ENCODE peak calls at places on chromosomes 5 and 9, in four cellular contexts. V, D, B and L are unnamed samples.

GRCh38 chr9:80485420-80485819 is 913.7 kb downstream of the TLE4 start:
- DNase-seq in B (no peak), D (no peak), V (no peak), L (no peak)

GRCh38 chr5:132468665-132469379 is 21.8 kb downstream of the IRF1 start:
- DNase-seq in D (no peak), V (no peak), B (no peak), L (no peak)

GRCh38 chr9:97438666-97439065 is 26.8 kb downstream of the TDRD7 start:
- DNase-seq in V (no peak), D (no peak), B (no peak), L (no peak)

GRCh38 chr5:62488531-62488930 is 76.0 kb downstream of the IPO11 start:
- DNase-seq in V (no peak), B (no peak), D (no peak), L (no peak)

GRCh38 chr9:136190237-136190601 is 14.7 kb downstream of the LHX3 start:
- DNase-seq in D (no peak), V (no peak), B (no peak), L (no peak)

GRCh38 chr5:460413-460700 is 17.4 kb downstream of the EXOC3 start:
- DNase-seq in V (no peak), D (no peak), B (no peak), L (no peak)

GRCh38 chr5:164636456-164636855 is 1131.0 kb downstream of the MAT2B start:
- DNase-seq in V (no peak), D (no peak), B (no peak), L (no peak)

GRCh38 chr5:42756630-42757601 is at the start of gene CCDC152:
- DNase-seq in D (peak; percentile 62), B (no peak), V (peak; percentile 21), L (peak; percentile 38)

GRCh38 chr9:77865385-77865784 is 166.2 kb downstream of the GNAQ start:
- DNase-seq in B (peak; percentile 77), D (no peak), V (no peak), L (no peak)

GRCh38 chr9:77817590-77818311 is 169.6 kb upstream of the GNA14 start:
- DNase-seq in B (no peak), V (no peak), D (no peak), L (no peak)

GRCh38 chr5:146624179-146624578 is 108.2 kb upstream of the GPR151 start:
- DNase-seq in D (no peak), B (no peak), V (peak; percentile 11), L (no peak)

GRCh38 chr5:5179079-5179478 is 38.9 kb downstream of the ADAMTS16 start:
- DNase-seq in B (no peak), V (no peak), D (no peak), L (no peak)

GRCh38 chr9:101650096-101650495 is 55.3 kb upstream of the PPP3R2 start:
- DNase-seq in D (no peak), V (no peak), B (no peak), L (no peak)

GRCh38 chr5:38670878-38671277 is 114.4 kb upstream of the LIFR start:
- DNase-seq in V (no peak), D (no peak), B (no peak), L (no peak)

GRCh38 chr9:84615574-84615973 is 54.0 kb upstream of the NTRK2 start:
- DNase-seq in V (no peak), B (no peak), D (no peak), L (no peak)

GRCh38 chr9:136510561-136510960 is 27.7 kb upstream of the SEC16A start:
- DNase-seq in D (no peak), V (no peak), B (no peak), L (no peak)

GRCh38 chr9:120936764-120937122 is 10.1 kb upstream of the TRAF1 start:
- DNase-seq in D (no peak), V (no peak), B (no peak), L (no peak)

GRCh38 chr9:27426717-27427645 is 97.1 kb upstream of the IFNK start:
- DNase-seq in V (no peak), B (no peak), D (no peak), L (no peak)

GRCh38 chr9:34493972-34494535 is 28.7 kb downstream of the ENHO start:
- DNase-seq in D (peak; percentile 27), V (peak; percentile 69), B (no peak), L (no peak)

GRCh38 chr9:135862781-135863180 is 44.6 kb downstream of the CAMSAP1 start:
- DNase-seq in V (no peak), B (no peak), D (no peak), L (no peak)

GRCh38 chr9:83313771-83314170 is 224.4 kb downstream of the FRMD3 start:
- DNase-seq in D (no peak), V (no peak), B (no peak), L (no peak)

GRCh38 chr5:128395073-128395472 is 143.0 kb downstream of the FBN2 start:
- DNase-seq in B (no peak), D (no peak), V (no peak), L (no peak)

GRCh38 chr9:72037571-72037970 is 22.8 kb downstream of the C9orf57 start:
- DNase-seq in V (no peak), B (no peak), D (no peak), L (no peak)

GRCh38 chr5:133552925-133553525 is 59.3 kb downstream of the FSTL4 start:
- DNase-seq in V (peak; percentile 80), D (peak; percentile 53), B (peak; percentile 51), L (peak; percentile 54)

GRCh38 chr9:133691659-133692363 is 46.3 kb downstream of the SARDH start:
- DNase-seq in D (no peak), B (no peak), V (no peak), L (no peak)

GRCh38 chr9:112378441-112379176 is 1.3 kb upstream of the HSDL2 start:
- DNase-seq in V (no peak), D (peak; percentile 7), B (peak; percentile 51), L (no peak)

GRCh38 chr5:13553896-13554295 is 390.6 kb downstream of the DNAH5 start:
- DNase-seq in B (no peak), V (peak; percentile 62), D (no peak), L (no peak)

GRCh38 chr9:137550241-137550621 is at the start of gene PNPLA7:
- DNase-seq in V (peak; percentile 47), D (peak; percentile 52), B (peak; percentile 95), L (peak; percentile 72)

GRCh38 chr9:122561446-122561845 is 8.5 kb downstream of the OR1N2 start:
- DNase-seq in D (no peak), V (no peak), B (no peak), L (no peak)

GRCh38 chr5:154513669-154514084 is 35.6 kb upstream of the HAND1 start:
- DNase-seq in B (no peak), D (no peak), V (no peak), L (no peak)

GRCh38 chr9:88658311-88658822 is 123.4 kb downstream of the NXNL2 start:
- DNase-seq in D (no peak), B (peak; percentile 29), V (no peak), L (no peak)

GRCh38 chr5:116358911-116359418 is 215.7 kb downstream of the SEMA6A start:
- DNase-seq in B (no peak), D (no peak), V (no peak), L (no peak)

GRCh38 chr5:88051148-88051547 is 217.5 kb downstream of the TMEM161B start:
- DNase-seq in B (no peak), D (no peak), V (no peak), L (no peak)

GRCh38 chr5:130605200-130605599 is 559.9 kb downstream of the HINT1 start:
- DNase-seq in D (no peak), B (no peak), V (no peak), L (no peak)

GRCh38 chr9:109893222-109893621 is 113.2 kb downstream of the PALM2AKAP2 start:
- DNase-seq in V (no peak), B (no peak), D (no peak), L (no peak)

GRCh38 chr5:9766581-9766980 is 136.4 kb upstream of the TAS2R1 start:
- DNase-seq in D (no peak), B (no peak), V (no peak), L (no peak)

DNA sequence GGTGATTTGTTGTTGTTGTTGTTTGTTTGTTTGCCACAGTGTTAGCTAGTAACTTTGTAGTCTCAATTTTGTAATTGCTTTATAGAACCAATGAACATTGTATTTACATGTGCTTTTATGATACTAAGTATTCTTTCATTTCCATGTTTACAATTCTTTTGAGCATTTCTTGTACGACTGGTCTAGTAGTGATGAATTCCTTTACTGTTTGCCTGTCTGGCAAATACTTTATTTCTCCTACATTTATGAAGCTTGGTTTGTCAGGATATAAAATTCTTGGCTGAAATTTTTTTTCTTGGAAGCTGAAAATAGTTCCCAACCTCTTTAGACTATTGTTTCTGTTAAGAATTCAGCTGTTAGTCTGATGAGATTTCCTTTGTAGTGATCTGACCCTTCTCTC is 55.6 kb upstream of the SNCAIP start:
- DNase-seq in V (no peak), D (no peak), B (no peak), L (no peak)
- TF ChIP-seq CTCF in V (no peak), D (no peak), B (no peak), L (no peak)

DNA sequence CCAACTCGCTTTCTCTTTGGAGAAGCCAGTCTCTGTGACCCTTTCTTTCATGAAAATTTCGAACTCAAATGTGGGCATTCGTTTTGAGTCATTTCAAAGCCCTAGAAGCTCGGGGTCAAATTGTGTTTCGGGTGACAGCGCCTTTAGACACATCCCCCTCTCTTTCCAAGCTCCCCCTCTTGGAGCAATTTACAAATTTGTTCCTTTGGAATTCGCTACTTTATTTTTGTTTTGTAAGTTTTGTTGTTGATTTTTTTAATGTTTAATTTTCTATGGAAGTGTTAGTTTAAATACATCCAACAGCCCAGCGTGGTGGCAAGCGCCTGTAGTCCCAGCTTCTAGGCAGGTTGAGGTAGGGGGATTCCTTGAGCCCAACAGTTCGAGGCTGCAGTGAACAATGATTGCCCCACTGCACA is 4.6 kb upstream of the BARX1 start:
- DNase-seq in B (no peak), V (no peak), D (no peak), L (peak; percentile 3)
- TF ChIP-seq CTCF in B (no peak), V (no peak), D (no peak), L (no peak)

DNA sequence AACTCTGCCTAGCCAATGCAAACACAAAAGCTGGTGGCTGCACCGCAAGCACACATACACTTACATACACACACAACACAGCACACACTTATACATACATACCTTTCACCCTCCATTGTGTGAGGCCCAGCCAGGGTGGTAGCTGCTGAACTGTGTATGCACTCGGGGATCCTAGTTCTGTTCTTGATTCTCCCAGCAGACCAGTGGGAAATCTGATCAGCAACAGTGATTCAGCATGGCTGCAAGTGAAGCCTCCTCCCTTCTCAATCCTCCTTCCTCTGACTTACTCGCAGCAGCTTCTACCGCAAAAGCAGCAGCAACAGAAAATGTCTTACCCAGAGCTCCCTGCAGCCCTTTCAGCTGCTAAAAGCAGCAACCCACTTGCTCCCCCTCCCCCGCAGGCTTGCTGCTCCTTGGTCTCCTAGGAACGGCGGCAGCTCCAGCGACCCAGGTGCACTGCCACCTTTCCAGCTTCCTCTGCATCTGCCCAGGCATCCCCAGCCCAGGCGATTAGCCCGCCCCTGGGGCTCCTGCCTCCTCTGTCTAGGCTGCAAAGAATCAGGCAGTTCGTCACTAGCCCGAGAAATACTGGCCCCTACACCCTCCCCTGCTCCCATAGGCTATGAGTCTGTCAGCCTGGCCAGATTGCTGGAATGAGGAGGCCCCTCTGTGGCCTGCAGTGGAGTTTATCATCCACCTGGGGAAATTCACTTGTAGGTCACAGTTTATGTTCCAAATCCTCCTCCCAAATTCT is at the start of gene KLHL3:
- DNase-seq in V (peak; percentile 61), D (peak; percentile 47), B (peak; percentile 48), L (no peak)
- TF ChIP-seq CTCF in V (no peak), D (no peak), B (no peak), L (no peak)

GRCh38 chr5:21391506-21391905 is 1403.5 kb upstream of the CDH18 start:
- DNase-seq in D (no peak), B (no peak), V (no peak), L (no peak)
- TF ChIP-seq CTCF in D (no peak), B (no peak), V (no peak), L (no peak)